ENCODE peak calls at places on chromosomes 13 and 19, in nine cellular contexts. One of them, this sample, is unnamed.

GRCh38 chr13:108895220-108895704 is 265.9 kb downstream of the MYO16 start:
- DNase-seq in tibial nerve: peak
- DNase-seq in IMR-90: peak
- DNase-seq in GM23248: peak
- DNase-seq in CD4-positive, alpha-beta T cell: no peak
- DNase-seq in adrenal gland: no peak
- DNase-seq in tibial artery: no peak
- DNase-seq in colonic mucosa: no peak
- DNase-seq in RWPE1: peak
- DNase-seq in this sample: no peak

GRCh38 chr13:114059946-114060860 is 72.2 kb downstream of the RASA3 start:
- DNase-seq in CD4-positive, alpha-beta T cell: no peak
- DNase-seq in tibial nerve: peak
- DNase-seq in tibial artery: no peak
- DNase-seq in GM23248: no peak
- DNase-seq in adrenal gland: no peak
- DNase-seq in IMR-90: no peak
- DNase-seq in colonic mucosa: no peak
- DNase-seq in RWPE1: no peak
- DNase-seq in this sample: no peak

GRCh38 chr13:46831588-46832194 is 34.7 kb upstream of the ESD start:
- DNase-seq in tibial artery: no peak
- DNase-seq in GM23248: peak
- DNase-seq in RWPE1: peak
- DNase-seq in tibial nerve: peak
- DNase-seq in CD4-positive, alpha-beta T cell: no peak
- DNase-seq in IMR-90: peak
- DNase-seq in colonic mucosa: peak
- DNase-seq in adrenal gland: peak
- DNase-seq in this sample: no peak

GRCh38 chr13:74162782-74163181 is 28.6 kb upstream of the KLF12 start:
- DNase-seq in GM23248: no peak
- DNase-seq in CD4-positive, alpha-beta T cell: no peak
- DNase-seq in RWPE1: no peak
- DNase-seq in tibial artery: no peak
- DNase-seq in adrenal gland: no peak
- DNase-seq in tibial nerve: no peak
- DNase-seq in IMR-90: no peak
- DNase-seq in colonic mucosa: no peak
- DNase-seq in this sample: no peak

GRCh38 chr13:40679586-40679985 is 13.1 kb upstream of the FOXO1 start:
- DNase-seq in tibial nerve: no peak
- DNase-seq in colonic mucosa: no peak
- DNase-seq in IMR-90: no peak
- DNase-seq in adrenal gland: no peak
- DNase-seq in GM23248: no peak
- DNase-seq in RWPE1: no peak
- DNase-seq in tibial artery: no peak
- DNase-seq in CD4-positive, alpha-beta T cell: no peak
- DNase-seq in this sample: no peak

GRCh38 chr13:34174671-34175145 is 356.8 kb downstream of the RFC3 start:
- DNase-seq in colonic mucosa: no peak
- DNase-seq in tibial artery: no peak
- DNase-seq in CD4-positive, alpha-beta T cell: no peak
- DNase-seq in GM23248: peak
- DNase-seq in adrenal gland: no peak
- DNase-seq in tibial nerve: no peak
- DNase-seq in IMR-90: peak
- DNase-seq in RWPE1: no peak
- DNase-seq in this sample: no peak

GRCh38 chr13:95002968-95003813 is 290.8 kb upstream of the SOX21 start:
- DNase-seq in RWPE1: no peak
- DNase-seq in GM23248: no peak
- DNase-seq in tibial artery: no peak
- DNase-seq in CD4-positive, alpha-beta T cell: no peak
- DNase-seq in colonic mucosa: no peak
- DNase-seq in adrenal gland: no peak
- DNase-seq in tibial nerve: no peak
- DNase-seq in IMR-90: no peak
- DNase-seq in this sample: no peak

GRCh38 chr19:13172335-13173128 is 22.3 kb downstream of the IER2 start:
- DNase-seq in CD4-positive, alpha-beta T cell: peak
- DNase-seq in adrenal gland: peak
- DNase-seq in GM23248: peak
- DNase-seq in tibial artery: peak
- DNase-seq in tibial nerve: peak
- DNase-seq in RWPE1: peak
- DNase-seq in colonic mucosa: peak
- DNase-seq in IMR-90: peak
- DNase-seq in this sample: peak

GRCh38 chr19:39445258-39446071 is at the start of gene SUPT5H:
- DNase-seq in tibial artery: peak
- DNase-seq in GM23248: peak
- DNase-seq in colonic mucosa: peak
- DNase-seq in RWPE1: peak
- DNase-seq in CD4-positive, alpha-beta T cell: peak
- DNase-seq in IMR-90: peak
- DNase-seq in tibial nerve: peak
- DNase-seq in adrenal gland: peak
- DNase-seq in this sample: peak

GRCh38 chr13:55341891-55342290 is 1798.8 kb upstream of the PRR20A start:
- DNase-seq in RWPE1: no peak
- DNase-seq in adrenal gland: no peak
- DNase-seq in colonic mucosa: no peak
- DNase-seq in GM23248: no peak
- DNase-seq in tibial nerve: no peak
- DNase-seq in tibial artery: no peak
- DNase-seq in CD4-positive, alpha-beta T cell: no peak
- DNase-seq in IMR-90: no peak
- DNase-seq in this sample: no peak

GRCh38 chr19:57708641-57709354 is at the start of gene ZNF154:
- DNase-seq in RWPE1: no peak
- DNase-seq in CD4-positive, alpha-beta T cell: peak
- DNase-seq in colonic mucosa: peak
- DNase-seq in IMR-90: peak
- DNase-seq in tibial artery: no peak
- DNase-seq in adrenal gland: peak
- DNase-seq in tibial nerve: no peak
- DNase-seq in GM23248: peak
- DNase-seq in this sample: no peak

GRCh38 chr13:23322353-23323336 is 110.9 kb downstream of the SACS start:
- DNase-seq in tibial nerve: no peak
- DNase-seq in tibial artery: no peak
- DNase-seq in IMR-90: peak
- DNase-seq in colonic mucosa: no peak
- DNase-seq in GM23248: peak
- DNase-seq in adrenal gland: no peak
- DNase-seq in CD4-positive, alpha-beta T cell: no peak
- DNase-seq in RWPE1: no peak
- DNase-seq in this sample: no peak

DNA sequence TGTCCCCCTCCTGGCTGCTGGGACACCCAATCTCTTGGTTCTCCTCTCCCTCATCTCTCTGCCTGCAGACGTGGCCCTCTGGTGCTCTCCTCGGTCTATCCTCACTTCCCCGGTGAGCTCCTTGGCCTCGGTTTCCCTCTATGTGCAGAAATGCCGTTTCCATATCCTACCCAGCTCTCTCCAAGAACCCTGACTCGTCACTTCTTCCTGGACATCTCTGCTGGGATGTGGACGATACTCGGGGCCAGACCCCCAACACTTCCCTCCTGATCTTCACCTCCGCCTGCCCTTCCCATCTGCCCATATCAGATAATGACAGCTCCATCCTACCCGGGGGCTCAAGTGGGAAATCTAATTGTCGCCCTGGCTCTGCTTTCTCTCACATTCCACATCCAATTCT is 7.9 kb downstream of the AP2S1 start:
- DNase-seq in CD4-positive, alpha-beta T cell: no peak
- DNase-seq in RWPE1: no peak
- DNase-seq in IMR-90: no peak
- DNase-seq in adrenal gland: no peak
- DNase-seq in tibial nerve: no peak
- DNase-seq in colonic mucosa: no peak
- DNase-seq in GM23248: no peak
- DNase-seq in tibial artery: no peak
- DNase-seq in this sample: no peak
- H3K27ac ChIP-seq in CD4-positive, alpha-beta T cell: no peak
- H3K27ac ChIP-seq in RWPE1: peak
- H3K27ac ChIP-seq in IMR-90: no peak
- H3K27ac ChIP-seq in adrenal gland: no peak
- H3K27ac ChIP-seq in tibial nerve: no peak
- H3K27ac ChIP-seq in colonic mucosa: no peak
- H3K27ac ChIP-seq in GM23248: no peak
- H3K27ac ChIP-seq in tibial artery: peak
- H3K27ac ChIP-seq in this sample: no peak

GRCh38 chr19:52691737-52692136 is 43.1 kb downstream of the ZNF611 start:
- DNase-seq in colonic mucosa: no peak
- DNase-seq in tibial nerve: no peak
- DNase-seq in adrenal gland: no peak
- DNase-seq in CD4-positive, alpha-beta T cell: no peak
- DNase-seq in RWPE1: no peak
- DNase-seq in tibial artery: no peak
- DNase-seq in GM23248: no peak
- DNase-seq in IMR-90: no peak
- DNase-seq in this sample: no peak

GRCh38 chr19:52691215-52691610 is 43.6 kb downstream of the ZNF611 start:
- DNase-seq in adrenal gland: peak
- DNase-seq in RWPE1: no peak
- DNase-seq in CD4-positive, alpha-beta T cell: no peak
- DNase-seq in IMR-90: no peak
- DNase-seq in tibial artery: peak
- DNase-seq in colonic mucosa: no peak
- DNase-seq in GM23248: peak
- DNase-seq in tibial nerve: no peak
- DNase-seq in this sample: no peak

GRCh38 chr19:52689804-52690394 is 44.9 kb downstream of the ZNF611 start:
- DNase-seq in RWPE1: peak
- DNase-seq in colonic mucosa: peak
- DNase-seq in IMR-90: no peak
- DNase-seq in CD4-positive, alpha-beta T cell: peak
- DNase-seq in GM23248: peak
- DNase-seq in tibial nerve: peak
- DNase-seq in tibial artery: peak
- DNase-seq in adrenal gland: peak
- DNase-seq in this sample: peak

GRCh38 chr19:52692431-52693008 is 42.3 kb downstream of the ZNF611 start:
- DNase-seq in RWPE1: no peak
- DNase-seq in tibial nerve: no peak
- DNase-seq in adrenal gland: no peak
- DNase-seq in IMR-90: no peak
- DNase-seq in tibial artery: no peak
- DNase-seq in CD4-positive, alpha-beta T cell: no peak
- DNase-seq in GM23248: no peak
- DNase-seq in colonic mucosa: no peak
- DNase-seq in this sample: no peak

DNA sequence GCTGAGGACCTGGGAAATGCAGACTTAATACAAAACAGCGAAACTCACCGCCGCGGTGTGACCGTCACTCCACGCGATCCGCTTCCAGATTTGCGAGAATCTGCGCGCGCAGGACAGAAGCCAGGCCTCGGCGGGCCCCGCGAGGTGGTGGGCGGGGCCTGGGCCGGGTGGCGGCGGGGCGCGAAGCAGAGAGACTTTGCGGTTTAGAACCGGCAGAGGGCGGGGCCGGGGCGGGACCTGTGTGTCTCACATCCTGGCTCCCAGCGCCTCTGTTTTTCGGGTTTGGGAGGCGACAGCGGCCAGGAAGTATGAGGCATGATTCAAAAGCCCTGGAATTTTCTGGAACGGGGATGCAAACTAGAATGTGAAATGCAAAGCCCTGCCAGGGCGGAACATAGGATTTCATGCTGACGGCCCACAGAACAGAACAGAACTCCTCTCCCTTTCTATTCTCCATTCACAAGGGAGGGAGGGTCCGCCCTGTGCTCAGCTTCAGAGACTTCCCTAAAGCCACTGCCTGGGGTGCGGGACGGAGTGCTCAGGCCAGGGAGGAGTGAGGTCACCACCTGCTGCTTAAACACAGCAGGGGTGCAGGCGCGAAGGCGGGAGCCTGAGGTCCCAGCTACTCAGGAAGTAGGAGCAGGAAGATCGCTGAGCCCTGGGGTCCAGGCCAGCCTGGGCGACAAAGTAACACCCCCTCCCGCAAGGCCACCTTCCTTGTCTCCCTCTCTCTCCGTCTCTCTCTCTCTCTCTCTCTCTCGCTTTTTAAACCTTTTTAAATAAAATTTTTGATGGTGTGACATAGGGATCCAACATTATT is 44.2 kb downstream of the ZNF611 start:
- DNase-seq in tibial artery: peak
- DNase-seq in colonic mucosa: peak
- DNase-seq in CD4-positive, alpha-beta T cell: peak
- DNase-seq in GM23248: peak
- DNase-seq in adrenal gland: peak
- DNase-seq in tibial nerve: peak
- DNase-seq in RWPE1: peak
- DNase-seq in IMR-90: peak
- DNase-seq in this sample: peak
- H3K27ac ChIP-seq in tibial artery: peak
- H3K27ac ChIP-seq in colonic mucosa: peak
- H3K27ac ChIP-seq in CD4-positive, alpha-beta T cell: peak
- H3K27ac ChIP-seq in GM23248: peak
- H3K27ac ChIP-seq in adrenal gland: peak
- H3K27ac ChIP-seq in tibial nerve: peak
- H3K27ac ChIP-seq in RWPE1: peak
- H3K27ac ChIP-seq in IMR-90: peak
- H3K27ac ChIP-seq in this sample: peak

GRCh38 chr19:14782978-14783545 is 4.7 kb upstream of the ADGRE2 start:
- DNase-seq in adrenal gland: no peak
- DNase-seq in IMR-90: no peak
- DNase-seq in RWPE1: no peak
- DNase-seq in tibial artery: no peak
- DNase-seq in CD4-positive, alpha-beta T cell: no peak
- DNase-seq in colonic mucosa: no peak
- DNase-seq in GM23248: no peak
- DNase-seq in tibial nerve: no peak
- DNase-seq in this sample: no peak
- H3K27ac ChIP-seq in adrenal gland: no peak
- H3K27ac ChIP-seq in IMR-90: no peak
- H3K27ac ChIP-seq in RWPE1: no peak
- H3K27ac ChIP-seq in tibial artery: no peak
- H3K27ac ChIP-seq in CD4-positive, alpha-beta T cell: no peak
- H3K27ac ChIP-seq in colonic mucosa: no peak
- H3K27ac ChIP-seq in GM23248: no peak
- H3K27ac ChIP-seq in tibial nerve: no peak
- H3K27ac ChIP-seq in this sample: no peak

DNA sequence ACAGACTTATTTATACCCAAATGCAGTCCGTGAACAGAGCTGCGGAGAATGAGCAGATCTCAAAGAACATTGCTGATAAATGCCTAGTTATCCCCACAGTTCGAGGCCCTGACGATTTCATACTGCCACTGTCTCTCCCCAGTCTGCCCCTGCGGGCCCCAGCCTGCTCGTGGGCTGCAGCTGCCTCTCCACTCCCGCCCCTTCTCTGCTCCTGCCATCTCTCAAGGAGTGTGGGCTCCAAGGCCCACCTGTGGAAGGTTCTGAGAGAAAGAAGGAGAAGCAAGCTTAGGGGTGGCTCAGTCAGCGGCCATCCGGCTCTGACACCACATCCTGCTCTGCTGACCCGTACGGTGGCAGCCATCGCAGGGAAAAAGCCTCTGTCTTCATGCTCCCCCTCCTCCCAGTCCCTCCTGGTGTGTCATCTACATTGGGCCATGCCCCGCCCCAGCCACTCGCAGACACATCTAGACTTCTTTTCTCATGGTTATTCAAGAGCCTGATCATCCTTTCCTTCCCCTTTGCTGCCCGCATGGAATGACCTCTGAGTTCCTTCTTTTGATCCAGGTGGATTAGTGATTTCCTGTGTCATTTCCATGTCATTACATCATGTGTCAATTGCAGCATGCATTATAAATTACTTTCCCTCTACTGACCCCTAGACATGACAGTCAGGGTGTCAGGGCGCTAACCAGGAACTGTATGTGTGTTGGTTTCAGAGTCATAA is 51.9 kb downstream of the EPS15L1 start:
- DNase-seq in CD4-positive, alpha-beta T cell: no peak
- DNase-seq in colonic mucosa: no peak
- DNase-seq in GM23248: no peak
- DNase-seq in adrenal gland: no peak
- DNase-seq in IMR-90: no peak
- DNase-seq in tibial nerve: no peak
- DNase-seq in RWPE1: no peak
- DNase-seq in tibial artery: no peak
- DNase-seq in this sample: no peak
- H3K27ac ChIP-seq in CD4-positive, alpha-beta T cell: no peak
- H3K27ac ChIP-seq in colonic mucosa: no peak
- H3K27ac ChIP-seq in GM23248: no peak
- H3K27ac ChIP-seq in adrenal gland: peak
- H3K27ac ChIP-seq in IMR-90: no peak
- H3K27ac ChIP-seq in tibial nerve: no peak
- H3K27ac ChIP-seq in RWPE1: peak
- H3K27ac ChIP-seq in tibial artery: no peak
- H3K27ac ChIP-seq in this sample: peak

This sample was measured in stomach.